ENCODE peak calls at places on chromosomes 7 and 10, in ten cellular contexts. Z is A549, K is H1, R is sigmoid colon, M is tibial nerve, P is stomach, A is upper lobe of left lung, O is GM12878, F is K562, I is suprapubic skin. J is an unnamed sample.

GRCh38 chr7:15720849-15721471 is 34.5 kb upstream of the MEOX2 start:
- DNase-seq in O (no peak), M (peak), R (peak), Z (peak), A (no peak), P (no peak), F (peak), I (no peak), K (no peak), J (no peak)

GRCh38 chr10:103736763-103737162 is 118.6 kb downstream of the SH3PXD2A start:
- DNase-seq in R (no peak), Z (peak), M (no peak), A (no peak), O (no peak), F (peak), K (peak), I (no peak), P (no peak), J (no peak)

GRCh38 chr7:107902381-107902780 is 11.4 kb downstream of the DLD start:
- DNase-seq in I (no peak), Z (no peak), R (no peak), A (no peak), M (no peak), F (no peak), K (no peak), O (no peak), P (no peak), J (no peak)

GRCh38 chr7:110766874-110767273 is 324.1 kb upstream of the LRRN3 start:
- DNase-seq in O (no peak), R (no peak), M (no peak), Z (no peak), A (no peak), I (no peak), P (no peak), F (no peak), K (no peak), J (no peak)

GRCh38 chr7:69448071-69448470 is 150.2 kb upstream of the AUTS2 start:
- DNase-seq in F (no peak), R (no peak), A (no peak), I (no peak), Z (no peak), M (peak), K (no peak), P (no peak), O (no peak), J (no peak)

GRCh38 chr10:101780818-101781654 is 2.2 kb downstream of the NPM3 start:
- DNase-seq in P (peak), K (no peak), Z (peak), R (peak), F (peak), A (peak), M (no peak), I (peak), O (peak), J (peak)

GRCh38 chr7:159141159-159141558 is 3.5 kb downstream of the VIPR2 start:
- DNase-seq in K (no peak), Z (no peak), A (no peak), P (peak), F (no peak), O (no peak), R (no peak), I (no peak), M (no peak), J (no peak)

GRCh38 chr10:112804036-112804435 is 146.0 kb upstream of the TCF7L2 start:
- DNase-seq in A (no peak), K (no peak), R (no peak), Z (no peak), F (no peak), I (no peak), O (no peak), M (no peak), P (peak), J (no peak)

GRCh38 chr10:4545077-4545476 is 280.9 kb upstream of the AKR1E2 start:
- DNase-seq in K (no peak), Z (no peak), A (no peak), P (no peak), O (no peak), I (no peak), M (no peak), F (no peak), R (no peak), J (no peak)

GRCh38 chr7:50982626-50983025 is 199.9 kb upstream of the GRB10 start:
- DNase-seq in I (no peak), R (no peak), O (no peak), Z (no peak), M (no peak), F (no peak), K (no peak), A (no peak), P (no peak), J (no peak)

GRCh38 chr7:137036768-137037167 is 168.3 kb downstream of the CHRM2 start:
- DNase-seq in P (no peak), I (no peak), M (no peak), F (no peak), Z (no peak), K (no peak), R (no peak), A (no peak), O (no peak), J (no peak)

GRCh38 chr10:24457661-24458318 is 248.9 kb downstream of the KIAA1217 start:
- DNase-seq in I (no peak), O (no peak), R (no peak), K (no peak), A (no peak), M (no peak), F (no peak), Z (no peak), P (peak), J (no peak)

GRCh38 chr7:28658392-28658791 is 246.1 kb downstream of the CREB5 start:
- DNase-seq in P (no peak), M (no peak), A (no peak), Z (no peak), R (no peak), F (no peak), K (no peak), I (no peak), O (no peak), J (no peak)

GRCh38 chr10:117366741-117367140 is 8.5 kb downstream of the PDZD8 start:
- DNase-seq in I (no peak), F (no peak), K (no peak), R (no peak), A (no peak), O (no peak), M (no peak), Z (no peak), P (no peak), J (no peak)

GRCh38 chr7:29883462-29884398 is 77.4 kb downstream of the WIPF3 start:
- DNase-seq in K (peak), F (no peak), O (no peak), R (no peak), I (no peak), M (no peak), P (peak), A (peak), Z (no peak), J (no peak)

GRCh38 chr7:92797693-92798092 is 38.7 kb downstream of the CDK6 start:
- DNase-seq in F (no peak), Z (no peak), I (no peak), O (no peak), M (no peak), R (no peak), K (no peak), A (no peak), P (no peak), J (no peak)

GRCh38 chr10:99358101-99358500 is 28.9 kb downstream of the CNNM1 start:
- DNase-seq in I (no peak), O (no peak), M (no peak), Z (no peak), F (no peak), K (peak), P (no peak), A (no peak), R (no peak), J (no peak)

GRCh38 chr10:63137306-63137705 is 4.2 kb downstream of the NRBF2 start:
- DNase-seq in O (no peak), I (no peak), K (no peak), R (no peak), A (no peak), Z (no peak), P (no peak), F (no peak), M (no peak), J (no peak)

GRCh38 chr10:73588656-73589055 is 2.5 kb downstream of the USP54 start:
- DNase-seq in M (no peak), I (no peak), F (no peak), A (no peak), K (no peak), R (no peak), Z (no peak), P (no peak), O (no peak), J (no peak)

GRCh38 chr10:119616879-119617580 is 20.3 kb upstream of the TIAL1 start:
- DNase-seq in M (peak), R (no peak), F (peak), A (no peak), I (no peak), O (no peak), P (no peak), Z (no peak), K (no peak), J (no peak)

GRCh38 chr10:12408472-12408871 is 59.1 kb downstream of the CAMK1D start:
- DNase-seq in M (no peak), A (no peak), O (no peak), F (no peak), P (no peak), R (no peak), I (no peak), K (no peak), Z (no peak), J (no peak)

GRCh38 chr10:93357680-93358079 is 124.5 kb downstream of the MYOF start:
- DNase-seq in R (no peak), F (peak), Z (peak), A (no peak), I (no peak), K (no peak), P (no peak), O (no peak), M (no peak), J (no peak)

GRCh38 chr7:28573059-28573553 is 160.8 kb downstream of the CREB5 start:
- DNase-seq in I (no peak), P (peak), K (no peak), M (peak), Z (no peak), F (no peak), O (no peak), A (peak), R (no peak), J (no peak)

GRCh38 chr7:12137283-12137682 is 73.8 kb upstream of the TMEM106B start:
- DNase-seq in R (no peak), F (no peak), M (no peak), I (no peak), P (no peak), K (no peak), A (no peak), Z (no peak), O (no peak), J (no peak)

GRCh38 chr7:5183155-5183554 is 6.9 kb upstream of the WIPI2 start:
- DNase-seq in P (peak), A (no peak), K (no peak), Z (no peak), I (no peak), M (no peak), O (no peak), R (peak), F (no peak), J (no peak)

GRCh38 chr10:74947781-74948401 is 121.5 kb downstream of the KAT6B start:
- DNase-seq in P (no peak), R (no peak), M (no peak), Z (no peak), F (no peak), K (no peak), I (no peak), O (no peak), A (no peak), J (no peak)

GRCh38 chr10:132414402-132415016 is 17.5 kb downstream of the PWWP2B start:
- DNase-seq in Z (no peak), O (no peak), I (no peak), P (no peak), A (peak), M (no peak), K (no peak), F (no peak), R (no peak), J (no peak)

GRCh38 chr7:70881470-70881869 is 250.5 kb upstream of the GALNT17 start:
- DNase-seq in M (no peak), O (no peak), P (no peak), Z (no peak), K (no peak), F (no peak), I (no peak), A (no peak), R (no peak), J (no peak)

GRCh38 chr10:87546221-87546620 is 41.5 kb downstream of the MINPP1 start:
- DNase-seq in M (peak), I (no peak), F (no peak), P (no peak), A (no peak), R (no peak), O (peak), K (no peak), Z (no peak), J (no peak)

DNA sequence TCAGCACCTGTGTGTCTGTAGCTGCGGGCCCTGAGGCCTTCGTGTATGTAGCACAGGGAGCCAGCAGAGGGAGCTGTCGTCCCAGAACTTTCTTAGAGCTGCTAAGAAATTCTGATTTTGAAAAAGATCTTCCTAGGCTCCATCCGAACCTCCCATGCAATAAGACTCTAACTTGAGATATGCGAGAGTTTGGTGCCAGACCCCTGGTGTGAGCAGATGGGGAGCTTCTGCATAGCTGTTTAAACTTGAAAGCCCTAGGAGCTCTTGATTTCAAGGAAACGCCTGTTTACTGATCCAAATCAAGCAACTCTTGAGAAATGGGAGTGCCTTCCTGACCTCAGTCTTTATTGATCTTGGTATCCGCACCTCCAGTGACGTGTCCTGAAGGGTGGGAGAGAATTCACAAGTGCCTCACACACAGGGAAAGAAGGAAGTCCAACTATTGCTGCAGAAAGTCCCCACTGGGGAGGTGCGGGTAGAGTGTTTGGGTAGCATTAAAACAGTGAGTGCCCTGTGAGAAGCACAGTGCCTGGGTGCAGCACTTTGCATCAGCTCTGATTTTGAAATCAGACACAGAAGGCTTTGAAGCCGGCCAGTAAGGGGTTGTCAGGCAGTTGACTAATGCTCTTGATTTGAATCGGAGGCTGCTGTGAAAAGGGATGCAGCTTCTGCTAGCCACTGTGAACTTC is 66.4 kb upstream of the STRIP2 start:
- DNase-seq in I (peak), P (peak), M (peak), Z (peak), A (no peak), R (peak), F (peak), O (peak), K (peak), J (peak)
- TF ChIP-seq POLR2A in I (no peak), P (peak), M (no peak), Z (no peak), A (peak), R (no peak), F (no peak), O (peak), K (no peak), J (no peak)

DNA sequence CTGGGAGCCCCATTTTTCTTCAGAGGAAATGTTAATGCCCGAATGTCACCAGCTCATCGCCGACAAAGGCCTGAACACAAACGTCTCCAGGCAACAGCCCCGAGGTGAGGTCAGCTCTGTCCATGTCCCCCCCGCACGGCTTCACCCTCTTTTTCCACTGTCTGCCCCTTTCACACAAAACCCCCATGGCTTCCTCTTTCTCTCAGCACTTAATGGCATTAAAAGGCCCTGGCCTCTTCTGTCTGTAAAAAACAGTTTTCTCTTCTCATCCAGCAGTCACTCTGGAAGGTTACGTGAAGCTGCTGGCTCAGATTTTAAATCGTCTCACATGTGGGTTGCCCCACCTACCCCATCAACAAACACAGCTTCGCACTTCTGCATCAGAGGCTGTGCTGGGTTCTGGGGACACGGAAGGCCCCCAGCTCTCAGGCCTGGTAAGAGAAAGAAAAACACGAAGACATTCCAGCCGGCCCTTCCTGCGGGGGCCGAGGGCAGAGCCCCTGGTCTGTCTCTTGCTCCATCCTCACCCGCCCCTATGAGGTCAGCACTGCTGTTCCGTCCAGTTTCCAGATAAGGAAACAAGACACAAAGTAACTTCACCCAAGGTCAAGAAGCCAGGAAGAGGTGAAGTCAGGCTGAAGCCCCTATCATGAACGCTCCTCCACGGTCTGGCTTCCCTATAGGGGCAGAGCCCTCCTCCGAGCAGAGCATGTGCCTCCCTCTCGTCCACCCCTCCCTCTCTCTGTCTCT is 91.1 kb upstream of the PDGFA start:
- DNase-seq in R (no peak), M (no peak), K (no peak), A (no peak), I (no peak), Z (no peak), O (no peak), P (no peak), F (peak), J (peak)
- TF ChIP-seq EP300 in R (no peak), M (peak), K (no peak), A (no peak), I (no peak), Z (no peak), O (no peak), P (no peak), F (peak), J (no peak)

DNA sequence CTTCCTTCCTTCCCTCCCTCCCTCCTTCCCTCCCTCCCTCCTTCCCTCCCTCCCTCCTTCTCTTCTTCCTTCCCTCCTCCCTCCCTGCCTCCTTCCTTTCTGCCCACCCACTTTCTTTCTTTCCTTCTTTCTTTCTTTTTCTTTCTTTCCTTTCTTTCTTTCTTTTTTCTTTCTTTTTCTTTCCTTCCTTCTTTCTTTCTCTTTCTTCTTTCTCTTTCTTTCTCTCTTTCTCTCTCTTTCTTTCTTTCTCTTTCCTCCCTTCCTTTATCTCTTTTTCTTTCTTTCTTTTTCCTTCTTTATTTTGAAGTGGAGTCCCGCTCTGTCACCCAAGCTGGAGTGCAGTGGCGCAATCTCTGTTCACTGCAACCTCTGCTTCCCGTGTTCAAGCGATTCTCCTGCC is 33.7 kb upstream of the GTF2IRD1 start:
- DNase-seq in K (no peak), M (no peak), R (no peak), A (no peak), I (no peak), P (no peak), O (no peak), F (no peak), Z (no peak), J (no peak)
- TF ChIP-seq POLR2A in K (no peak), M (no peak), R (no peak), A (no peak), I (no peak), P (no peak), O (no peak), F (no peak), Z (no peak), J (no peak)

DNA sequence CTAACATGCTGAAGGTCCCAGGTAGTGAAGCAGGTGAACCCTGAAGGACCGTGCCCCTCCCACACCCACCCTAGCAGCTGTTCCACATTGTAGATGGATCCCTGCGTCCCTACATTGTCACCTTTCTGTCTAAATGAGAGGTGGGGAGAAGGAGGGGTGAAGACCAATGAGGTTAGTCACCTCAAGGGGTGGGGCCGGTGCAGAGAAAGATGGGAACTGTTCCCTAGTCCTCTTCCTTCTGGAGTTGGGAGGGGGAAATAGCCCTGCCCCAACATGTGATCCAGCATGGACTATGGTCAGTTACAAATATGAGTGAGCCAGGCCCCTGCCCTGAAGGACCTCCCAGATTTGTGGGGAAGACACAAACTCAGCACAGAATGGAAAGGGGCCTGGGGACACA is 124.5 kb downstream of the LHPP start:
- DNase-seq in K (no peak), A (no peak), R (no peak), Z (no peak), M (no peak), O (no peak), I (peak), P (no peak), F (no peak), J (no peak)
- TF ChIP-seq EP300 in K (no peak), A (no peak), R (no peak), Z (no peak), M (no peak), O (no peak), I (no peak), P (no peak), F (no peak), J (no peak)

J was measured in ovary.